ENCODE peak calls at places on chromosomes 3 and 15, in five cellular contexts. X is right lobe of liver, B is neural progenitor cell, H is IMR-90, D is DND-41. Q is an unnamed sample. For H3K4me1, the result is how much of the 10 kb centered on the place peaks cover.

GRCh38 chr3:89113887-89114840 is 6.7 kb downstream of the EPHA3 start:
- DNase-seq in X (peak), B (peak), H (peak), D (no peak), Q (peak)

GRCh38 chr15:101264911-101265641 is 12.2 kb downstream of the SELENOS start:
- DNase-seq in X (no peak), B (no peak), H (no peak), D (no peak), Q (no peak)

GRCh38 chr3:13544293-13544831 is 4.6 kb upstream of the FBLN2 start:
- DNase-seq in X (no peak), B (no peak), H (peak), D (peak), Q (no peak)

GRCh38 chr15:92586383-92586910 is 69.1 kb downstream of the FAM174B start:
- DNase-seq in X (no peak), B (no peak), H (no peak), D (no peak), Q (peak)

GRCh38 chr15:68730491-68731317 is 90.0 kb downstream of the ANP32A start:
- DNase-seq in X (no peak), B (peak), H (peak), D (peak), Q (peak)

GRCh38 chr3:4320453-4320852 is 17.3 kb downstream of the SETMAR start:
- DNase-seq in X (no peak), B (no peak), H (no peak), D (no peak), Q (peak)

GRCh38 chr15:68200016-68200861 is 4.9 kb downstream of the CALML4 start:
- DNase-seq in X (peak), B (no peak), H (no peak), D (no peak), Q (no peak)

GRCh38 chr3:139608924-139609323 is 68.8 kb downstream of the NMNAT3 start:
- DNase-seq in X (no peak), B (no peak), H (no peak), D (no peak), Q (no peak)

GRCh38 chr15:40929730-40930429 is 740 bp downstream of the DLL4 start:
- DNase-seq in X (no peak), B (peak), H (peak), D (no peak), Q (no peak)

GRCh38 chr3:158509891-158510290 is 61.1 kb upstream of the MLF1 start:
- DNase-seq in X (no peak), B (no peak), H (no peak), D (no peak), Q (no peak)

GRCh38 chr3:194508486-194509449 is 22.0 kb upstream of the ATP13A3 start:
- DNase-seq in X (no peak), B (no peak), H (no peak), D (no peak), Q (peak)

GRCh38 chr3:36813320-36813719 is 49.0 kb upstream of the DCLK3 start:
- DNase-seq in X (no peak), B (no peak), H (no peak), D (no peak), Q (no peak)

GRCh38 chr3:146156060-146156459 is 4.9 kb downstream of the PLOD2 start:
- DNase-seq in X (no peak), B (no peak), H (no peak), D (no peak), Q (no peak)

GRCh38 chr15:67542462-67543347 is at the start of gene MAP2K5:
- DNase-seq in X (peak), B (peak), H (peak), D (peak), Q (peak)

GRCh38 chr3:171056528-171056927 is 30.0 kb upstream of the SLC2A2 start:
- DNase-seq in X (no peak), B (no peak), H (peak), D (no peak), Q (no peak)

GRCh38 chr3:152830245-152830644 is 4.7 kb upstream of the P2RY1 start:
- DNase-seq in X (no peak), B (no peak), H (no peak), D (no peak), Q (no peak)

GRCh38 chr3:138227650-138228049 is 40.5 kb downstream of the ARMC8 start:
- DNase-seq in X (no peak), B (no peak), H (peak), D (no peak), Q (peak)

GRCh38 chr3:173371848-173372487 is 25.6 kb upstream of the NLGN1 start:
- DNase-seq in X (no peak), B (peak), H (peak), D (no peak), Q (peak)

GRCh38 chr15:38652183-38652794 is 87.7 kb upstream of the RASGRP1 start:
- DNase-seq in X (no peak), B (no peak), H (no peak), D (no peak), Q (no peak)

GRCh38 chr15:74831813-74832495 is 5.5 kb downstream of the CPLX3 start:
- DNase-seq in X (no peak), B (no peak), H (no peak), D (no peak), Q (no peak)

GRCh38 chr3:65146149-65146548 is 458.3 kb upstream of the ADAMTS9 start:
- DNase-seq in X (no peak), B (peak), H (no peak), D (no peak), Q (peak)

DNA sequence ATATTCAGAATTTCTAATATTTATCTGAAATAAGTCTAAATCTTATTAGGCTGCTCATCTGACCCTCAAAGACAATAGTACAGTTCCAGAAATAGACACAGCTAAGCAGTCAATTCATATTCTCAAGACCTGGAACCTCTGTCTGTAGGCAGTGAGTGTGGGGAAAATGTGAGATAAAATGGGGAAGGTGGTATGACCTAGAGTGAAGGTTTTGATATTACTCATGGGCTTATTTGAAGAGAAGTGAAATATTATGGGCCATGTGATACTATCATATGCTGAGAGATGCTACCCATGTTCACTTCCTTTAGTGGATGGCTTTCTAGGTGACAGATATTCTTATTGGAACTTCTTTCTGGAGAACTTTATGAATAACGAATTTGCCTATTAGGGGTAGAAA is 33.5 kb downstream of the TGFBR2 start:
- DNase-seq in X (no peak), B (no peak), H (no peak), D (no peak), Q (no peak)
- H3K4me1 ChIP-seq in X (under half), B (under half), H (under half), D (half or more), Q (under half)

GRCh38 chr3:100899440-100900091 is 93.7 kb downstream of the ABI3BP start:
- DNase-seq in X (no peak), B (no peak), H (no peak), D (no peak), Q (peak)
- H3K4me1 ChIP-seq in X (under half), B (under half), H (under half), D (under half), Q (under half)

DNA sequence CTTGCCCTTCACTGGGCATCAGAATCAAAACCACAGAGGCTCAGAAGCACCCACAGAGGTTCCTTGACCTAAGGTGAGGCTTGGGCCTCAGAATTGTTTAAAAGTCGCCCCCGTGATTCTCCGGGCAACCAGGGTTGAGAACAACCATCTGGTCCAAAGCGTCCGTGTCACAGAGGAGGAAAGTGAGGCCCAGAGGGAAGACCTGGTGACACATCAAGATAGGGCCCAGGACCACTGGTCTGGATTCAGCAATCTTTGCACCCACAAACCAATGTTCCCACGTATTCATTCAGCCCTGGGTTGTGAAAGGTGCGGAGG is 272.6 kb downstream of the UACA start:
- DNase-seq in X (no peak), B (no peak), H (no peak), D (no peak), Q (no peak)
- H3K4me1 ChIP-seq in X (under half), B (under half), H (under half), D (under half), Q (under half)

DNA sequence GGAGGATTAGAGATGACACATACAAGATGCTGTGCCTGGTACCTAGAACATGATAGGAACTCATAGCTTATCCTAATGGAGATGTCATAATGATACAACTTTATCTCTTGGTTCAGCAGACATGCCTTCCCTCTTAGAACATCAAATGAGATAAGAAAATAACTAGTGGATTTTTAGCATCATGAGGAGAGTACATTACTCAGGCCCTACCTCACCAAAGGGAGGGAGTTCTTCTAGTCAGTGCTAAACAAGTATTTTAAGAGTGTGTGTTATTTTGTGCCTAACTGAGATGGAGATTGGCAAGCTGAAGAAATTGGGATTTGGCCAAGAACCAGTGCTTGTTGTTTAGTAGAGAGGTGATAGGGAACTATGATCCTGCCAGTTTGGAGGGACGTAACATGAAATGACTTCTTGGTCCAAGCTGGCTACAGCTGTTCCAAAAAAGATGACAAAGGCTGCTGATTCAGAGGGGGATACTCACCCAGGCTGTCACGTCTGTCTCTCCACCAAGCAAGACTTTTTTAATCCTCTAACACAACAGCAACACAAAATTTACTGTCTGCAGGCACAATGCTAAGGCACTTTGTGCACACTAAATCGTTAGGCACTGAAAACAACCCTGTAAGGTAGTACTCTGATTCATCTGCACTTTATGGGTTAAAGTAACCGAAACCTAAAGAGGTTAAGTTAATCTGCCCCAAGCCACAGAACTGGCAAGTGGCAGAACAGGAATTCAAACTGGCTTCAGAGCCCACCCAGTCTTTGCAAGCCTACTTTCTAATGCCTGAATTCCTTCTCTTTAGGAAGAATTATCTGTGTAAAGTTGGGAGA is 126.5 kb downstream of the CMSS1 start:
- DNase-seq in X (no peak), B (peak), H (peak), D (no peak), Q (no peak)
- H3K4me1 ChIP-seq in X (under half), B (under half), H (under half), D (under half), Q (under half)

DNA sequence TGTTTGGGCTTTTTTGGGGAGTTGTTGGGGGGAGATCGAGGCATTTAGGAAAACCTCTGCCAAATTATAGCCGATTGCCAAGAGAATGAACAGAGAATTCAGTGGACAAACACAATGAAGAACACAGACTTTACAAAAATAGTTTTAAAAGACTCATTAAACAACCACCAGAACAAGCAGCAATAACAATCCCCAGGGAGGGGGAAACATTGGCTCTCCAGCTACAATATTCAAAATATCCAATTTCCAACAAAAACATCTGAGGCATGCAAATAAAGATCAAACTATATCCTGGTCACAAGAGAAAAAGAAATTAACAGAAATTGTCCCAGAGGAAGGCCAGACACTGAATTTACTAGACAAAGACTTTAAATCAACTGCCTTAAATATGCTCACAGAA is 24.5 kb upstream of the ANKRD28 start:
- DNase-seq in X (no peak), B (no peak), H (no peak), D (no peak), Q (no peak)
- H3K4me1 ChIP-seq in X (under half), B (under half), H (under half), D (under half), Q (under half)

DNA sequence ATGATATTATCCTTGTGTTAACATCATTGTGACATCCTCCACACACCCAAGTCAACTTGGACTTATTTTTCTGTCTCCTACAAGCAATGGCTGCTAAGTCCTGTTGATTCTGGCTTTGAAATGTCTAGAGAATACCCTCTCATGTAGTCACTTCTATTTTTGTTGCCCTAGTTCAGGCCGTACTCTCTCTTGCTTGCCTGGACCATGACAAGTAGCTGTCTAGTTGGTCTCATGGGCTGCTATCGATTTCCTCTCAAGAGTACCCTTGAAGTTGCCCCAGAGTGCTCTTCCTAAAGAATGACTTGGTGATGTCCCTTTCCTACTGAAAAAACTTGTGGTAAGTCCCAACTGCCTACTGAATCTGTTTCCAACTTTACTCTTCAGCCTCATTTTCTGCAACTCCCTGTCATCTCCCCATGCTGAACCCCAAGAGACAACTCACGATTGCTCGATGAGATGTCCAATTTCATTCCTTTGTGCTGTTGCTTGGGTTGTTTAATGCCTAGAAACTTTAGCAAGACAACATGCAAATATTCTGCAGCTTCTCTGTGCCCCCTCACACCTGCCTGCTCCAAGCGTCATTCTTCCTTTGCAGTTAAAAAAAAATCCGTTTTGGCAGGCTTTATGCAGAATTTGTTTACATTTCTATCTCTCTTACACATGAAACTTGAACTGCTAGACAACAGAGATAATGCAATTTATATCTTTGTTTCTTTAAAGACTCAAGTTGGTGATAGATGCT is 52.9 kb downstream of the CHST2 start:
- DNase-seq in X (no peak), B (no peak), H (no peak), D (peak), Q (no peak)
- H3K4me1 ChIP-seq in X (under half), B (under half), H (under half), D (half or more), Q (under half)